ENCODE peak calls at places on chromosomes 12 and 14, in ten cellular contexts. P, Y, U, C, J, O, G, B, Z and F are unnamed samples.
A peak's percentile ranks its signal among the peaks of the same experiment; 100 is the strongest.

GRCh38 chr14:100782516-100783320 is 43.2 kb upstream of the MEG3 start:
- DNase-seq in Z (no peak), B (no peak), G (no peak), C (no peak), J (no peak), U (no peak), P (no peak), O (peak; percentile 40), Y (no peak), F (no peak)

GRCh38 chr12:47020211-47020821 is 59.1 kb upstream of the PCED1B start:
- DNase-seq in P (no peak), G (no peak), C (no peak), U (no peak), Y (no peak), J (no peak), B (no peak), Z (no peak), O (no peak), F (no peak)

GRCh38 chr14:88248606-88249005 is 74.5 kb downstream of the KCNK10 start:
- DNase-seq in Y (no peak), U (no peak), Z (no peak), C (no peak), P (no peak), J (no peak), G (no peak), O (no peak), B (no peak), F (peak; percentile 1)

GRCh38 chr12:42590324-42590934 is 883 bp upstream of the PRICKLE1 start:
- DNase-seq in G (no peak), O (no peak), B (no peak), Y (no peak), U (no peak), J (no peak), C (no peak), P (no peak), Z (peak; percentile 44), F (no peak)

GRCh38 chr12:58452546-58452945 is 467.8 kb downstream of the LRIG3 start:
- DNase-seq in O (no peak), U (no peak), Z (no peak), J (no peak), P (no peak), Y (no peak), C (no peak), B (no peak), G (no peak), F (peak; percentile 56)

GRCh38 chr12:15151141-15152091 is 69.8 kb downstream of the RERG start:
- DNase-seq in Z (no peak), J (peak; percentile 46), G (no peak), C (peak; percentile 65), Y (no peak), U (no peak), P (no peak), B (no peak), O (no peak), F (peak; percentile 19)

GRCh38 chr12:102569803-102570202 is 89.4 kb upstream of the IGF1 start:
- DNase-seq in O (no peak), C (no peak), Z (no peak), P (no peak), Y (no peak), J (no peak), G (no peak), B (no peak), U (no peak), F (no peak)

GRCh38 chr14:84323450-84323849 is 1206.5 kb upstream of the FLRT2 start:
- DNase-seq in Z (no peak), O (no peak), B (no peak), U (no peak), G (no peak), P (no peak), Y (no peak), J (no peak), C (no peak), F (no peak)

GRCh38 chr12:113397497-113398197 is 6.0 kb downstream of the SDS start:
- DNase-seq in O (no peak), Z (no peak), J (no peak), P (no peak), B (no peak), G (no peak), C (no peak), Y (no peak), U (no peak), F (no peak)

GRCh38 chr12:52181757-52182156 is 10.1 kb downstream of the KRT80 start:
- DNase-seq in U (no peak), Z (no peak), G (no peak), O (no peak), P (no peak), Y (no peak), B (no peak), J (peak; percentile 50), C (no peak), F (peak; percentile 86)

GRCh38 chr12:90510948-90511347 is 444.0 kb downstream of the CCER1 start:
- DNase-seq in C (no peak), Z (no peak), G (no peak), O (no peak), B (no peak), P (no peak), U (no peak), Y (no peak), J (no peak), F (peak; percentile 32)

GRCh38 chr14:29993148-29993547 is 65.5 kb upstream of the PRKD1 start:
- DNase-seq in P (no peak), B (no peak), G (no peak), Z (no peak), Y (no peak), C (no peak), O (no peak), J (no peak), U (no peak), F (no peak)

GRCh38 chr12:96617178-96617577 is 127.8 kb downstream of the CFAP54 start:
- DNase-seq in B (no peak), J (no peak), U (no peak), P (no peak), Y (no peak), C (no peak), Z (no peak), G (no peak), O (no peak), F (peak; percentile 5)

GRCh38 chr12:124764451-124764850 is 99.2 kb downstream of the SCARB1 start:
- DNase-seq in U (no peak), Z (peak; percentile 63), B (no peak), G (no peak), C (no peak), Y (peak; percentile 10), O (peak; percentile 92), J (no peak), P (no peak), F (peak; percentile 57)

GRCh38 chr14:37464192-37464858 is 130.7 kb downstream of the FOXA1 start:
- DNase-seq in P (no peak), G (no peak), B (no peak), U (no peak), J (no peak), Y (no peak), O (no peak), C (no peak), Z (no peak), F (no peak)

GRCh38 chr12:630656-631632 is 32.3 kb downstream of the NINJ2 start:
- DNase-seq in U (no peak), G (no peak), O (peak; percentile 94), Y (peak; percentile 66), J (no peak), P (peak; percentile 84), B (peak; percentile 84), Z (peak; percentile 70), C (no peak), F (no peak)

GRCh38 chr12:49367381-49368239 is at the start of gene SPATS2:
- DNase-seq in U (no peak), P (no peak), B (no peak), C (no peak), Y (no peak), G (peak; percentile 48), J (peak; percentile 46), O (peak; percentile 98), Z (peak; percentile 97), F (peak; percentile 38)

GRCh38 chr12:46454981-46455380 is 82.4 kb upstream of the SLC38A2 start:
- DNase-seq in J (no peak), Y (no peak), P (no peak), B (no peak), Z (no peak), U (no peak), C (no peak), O (no peak), G (no peak), F (no peak)

GRCh38 chr12:28088566-28089277 is 101.5 kb upstream of the CCDC91 start:
- DNase-seq in O (no peak), C (no peak), J (no peak), Z (no peak), Y (no peak), U (no peak), P (no peak), G (no peak), B (no peak), F (peak; percentile 69)

GRCh38 chr14:104148433-104149277 is 10.3 kb downstream of the KIF26A start:
- DNase-seq in O (peak; percentile 48), B (no peak), P (no peak), G (no peak), J (no peak), Z (peak; percentile 26), U (no peak), C (no peak), Y (no peak), F (no peak)

GRCh38 chr12:84822541-84822940 is 90.1 kb downstream of the SLC6A15 start:
- DNase-seq in O (no peak), Y (no peak), Z (no peak), G (no peak), J (no peak), P (no peak), B (no peak), U (no peak), C (no peak), F (peak; percentile 2)

GRCh38 chr12:31405021-31405420 is 79.1 kb upstream of the SINHCAF start:
- DNase-seq in G (no peak), U (no peak), O (no peak), P (no peak), B (no peak), J (no peak), C (no peak), Y (no peak), Z (no peak), F (no peak)

GRCh38 chr14:54567634-54568561 is 970 bp downstream of the SAMD4A start:
- DNase-seq in U (peak; percentile 62), B (peak; percentile 14), O (peak; percentile 88), C (peak; percentile 69), Y (peak; percentile 26), P (no peak), Z (peak; percentile 65), G (peak; percentile 37), J (peak; percentile 37), F (peak; percentile 64)

GRCh38 chr12:102816816-102817434 is 100.1 kb downstream of the PAH start:
- DNase-seq in J (peak; percentile 23), P (no peak), O (no peak), B (no peak), U (no peak), G (peak; percentile 32), C (peak; percentile 23), Z (no peak), Y (no peak), F (peak; percentile 32)

GRCh38 chr12:50542448-50542847 is 37.7 kb downstream of the DIP2B start:
- DNase-seq in G (no peak), O (no peak), Z (no peak), U (no peak), J (no peak), B (no peak), P (no peak), C (no peak), Y (no peak), F (peak; percentile 78)

GRCh38 chr14:82642425-82642824 is 1108.8 kb upstream of the SEL1L start:
- DNase-seq in B (peak; percentile 8), U (no peak), P (no peak), O (no peak), G (no peak), C (no peak), J (no peak), Y (no peak), Z (no peak), F (no peak)